ENCODE peak calls at places on chromosomes 2 and 18, in four cellular contexts. C is brain microvascular endothelial cell, M is A549, J is stomach. D is an unnamed sample.

GRCh38 chr2:200393191-200393590 is 86.7 kb downstream of the SPATS2L start:
- DNase-seq in C (no peak), M (no peak), J (no peak), D (no peak)

GRCh38 chr2:1477196-1478040 is 64.2 kb downstream of the TPO start:
- DNase-seq in C (no peak), M (no peak), J (no peak), D (no peak)

GRCh38 chr18:70398076-70398475 is 109.2 kb downstream of the SOCS6 start:
- DNase-seq in C (no peak), M (no peak), J (no peak), D (no peak)

GRCh38 chr2:12296915-12297314 is 419.8 kb upstream of the TRIB2 start:
- DNase-seq in C (no peak), M (no peak), J (no peak), D (no peak)

GRCh38 chr2:43274721-43275120 is 48.3 kb upstream of the ZFP36L2 start:
- DNase-seq in C (no peak), M (no peak), J (no peak), D (no peak)

GRCh38 chr2:217672472-217672871 is 330.3 kb downstream of the TNS1 start:
- DNase-seq in C (no peak), M (no peak), J (no peak), D (no peak)

GRCh38 chr2:231800493-231801091 is 14.3 kb downstream of the COPS7B start:
- DNase-seq in C (peak; percentile 40), M (peak; percentile 49), J (peak; percentile 50), D (no peak)

GRCh38 chr2:173109253-173110188 is 33.9 kb downstream of the MAP3K20 start:
- DNase-seq in C (no peak), M (peak; percentile 77), J (no peak), D (no peak)

GRCh38 chr2:179107737-179108136 is 57.8 kb upstream of the CCDC141 start:
- DNase-seq in C (peak; percentile 14), M (peak; percentile 35), J (no peak), D (no peak)

GRCh38 chr18:35703043-35703688 is 121.6 kb downstream of the GALNT1 start:
- DNase-seq in C (no peak), M (peak; percentile 10), J (no peak), D (no peak)

GRCh38 chr2:86492057-86492456 is 50.9 kb downstream of the KDM3A start:
- DNase-seq in C (no peak), M (no peak), J (no peak), D (no peak)

GRCh38 chr2:214593723-214594122 is 182.9 kb downstream of the VWC2L start:
- DNase-seq in C (peak; percentile 96), M (peak; percentile 69), J (no peak), D (no peak)

GRCh38 chr2:79200762-79201161 is 41.2 kb upstream of the REG3A start:
- DNase-seq in C (no peak), M (no peak), J (no peak), D (no peak)

DNA sequence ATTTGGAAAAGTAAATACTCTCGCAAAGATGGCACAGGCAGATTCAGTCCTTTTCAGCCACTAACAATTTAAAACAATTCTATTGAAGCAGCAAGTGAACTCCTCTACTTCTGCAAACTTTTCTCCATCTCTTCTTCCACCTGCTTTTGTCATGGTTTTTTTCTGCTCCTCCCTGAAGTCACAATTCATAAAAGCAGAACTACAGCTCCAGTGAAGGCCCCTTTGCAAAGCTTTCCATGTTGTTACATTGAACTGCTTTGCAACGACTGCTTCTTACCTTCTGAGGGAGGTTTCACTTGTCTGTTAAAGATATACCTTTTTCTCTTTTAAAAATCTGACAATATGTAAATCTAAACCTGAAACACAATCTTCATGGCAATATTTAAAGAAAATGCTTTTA is 3.7 kb upstream of the SERTAD2 start:
- DNase-seq in C (no peak), M (no peak), J (no peak), D (no peak)
- H3K27ac ChIP-seq in C (no peak overlapping the region), M (no peak overlapping the region), J (peak overlapping the region; percentile 11), D (no peak overlapping the region)

GRCh38 chr2:226337941-226338605 is 461.5 kb downstream of the IRS1 start:
- DNase-seq in C (no peak), M (no peak), J (no peak), D (no peak)
- H3K27ac ChIP-seq in C (no peak overlapping the region), M (no peak overlapping the region), J (peak overlapping the region; percentile 22), D (no peak overlapping the region)

GRCh38 chr18:27656905-27657304 is 471.8 kb upstream of the CHST9 start:
- DNase-seq in C (no peak), M (no peak), J (no peak), D (no peak)
- H3K27ac ChIP-seq in C (no peak overlapping the region), M (no peak overlapping the region), J (no peak overlapping the region), D (no peak overlapping the region)

GRCh38 chr2:6973895-6974545 is 56.8 kb downstream of the RNF144A start:
- DNase-seq in C (no peak), M (no peak), J (no peak), D (peak; percentile 74)
- H3K27ac ChIP-seq in C (no peak overlapping the region), M (no peak overlapping the region), J (no peak overlapping the region), D (no peak overlapping the region)

GRCh38 chr18:820591-821170 is 8.6 kb upstream of the YES1 start:
- DNase-seq in C (no peak), M (no peak), J (no peak), D (no peak)
- H3K27ac ChIP-seq in C (no peak overlapping the region), M (no peak overlapping the region), J (no peak overlapping the region), D (no peak overlapping the region)

GRCh38 chr2:88078624-88079169 is 11.1 kb downstream of the SMYD1 start:
- DNase-seq in C (no peak), M (no peak), J (no peak), D (no peak)
- H3K27ac ChIP-seq in C (no peak overlapping the region), M (no peak overlapping the region), J (no peak overlapping the region), D (no peak overlapping the region)

GRCh38 chr2:159109552-159109951 is 141.1 kb downstream of the TANC1 start:
- DNase-seq in C (no peak), M (no peak), J (no peak), D (no peak)
- H3K27ac ChIP-seq in C (no peak overlapping the region), M (no peak overlapping the region), J (no peak overlapping the region), D (no peak overlapping the region)

GRCh38 chr2:8906208-8906607 is 68.8 kb upstream of the KIDINS220 start:
- DNase-seq in C (peak; percentile 50), M (peak; percentile 12), J (peak; percentile 29), D (peak; percentile 20)
- H3K27ac ChIP-seq in C (no peak overlapping the region), M (no peak overlapping the region), J (no peak overlapping the region), D (no peak overlapping the region)

DNA sequence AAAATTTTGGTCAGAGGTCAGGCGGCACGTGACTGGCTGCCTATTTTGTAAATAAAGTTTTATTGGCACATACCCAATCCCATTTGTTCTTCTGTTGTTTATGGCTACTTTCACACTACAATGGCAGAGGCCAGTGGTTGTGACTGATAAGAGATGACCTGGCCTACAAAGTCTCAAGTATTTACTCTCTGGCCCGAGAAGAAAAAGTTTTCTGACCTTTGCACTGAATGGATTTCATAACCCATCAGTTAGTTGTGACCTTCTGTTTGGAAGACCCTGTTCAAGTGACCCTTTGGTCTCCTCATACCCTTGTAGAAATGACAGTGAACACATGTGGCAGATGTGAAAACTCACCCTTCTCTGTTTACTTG is 121.4 kb upstream of the MGAT5 start:
- DNase-seq in C (no peak), M (no peak), J (no peak), D (no peak)
- H3K27ac ChIP-seq in C (no peak overlapping the region), M (no peak overlapping the region), J (peak overlapping the region; percentile 50), D (no peak overlapping the region)

GRCh38 chr18:37452015-37452414 is 113.6 kb downstream of the CELF4 start:
- DNase-seq in C (no peak), M (no peak), J (no peak), D (no peak)

GRCh38 chr18:37451239-37451825 is 114.3 kb downstream of the CELF4 start:
- DNase-seq in C (no peak), M (no peak), J (no peak), D (no peak)

GRCh38 chr18:37456395-37456794 is 109.2 kb downstream of the CELF4 start:
- DNase-seq in C (no peak), M (no peak), J (no peak), D (no peak)

GRCh38 chr18:37452697-37453385 is 112.8 kb downstream of the CELF4 start:
- DNase-seq in C (no peak), M (no peak), J (no peak), D (no peak)

DNA sequence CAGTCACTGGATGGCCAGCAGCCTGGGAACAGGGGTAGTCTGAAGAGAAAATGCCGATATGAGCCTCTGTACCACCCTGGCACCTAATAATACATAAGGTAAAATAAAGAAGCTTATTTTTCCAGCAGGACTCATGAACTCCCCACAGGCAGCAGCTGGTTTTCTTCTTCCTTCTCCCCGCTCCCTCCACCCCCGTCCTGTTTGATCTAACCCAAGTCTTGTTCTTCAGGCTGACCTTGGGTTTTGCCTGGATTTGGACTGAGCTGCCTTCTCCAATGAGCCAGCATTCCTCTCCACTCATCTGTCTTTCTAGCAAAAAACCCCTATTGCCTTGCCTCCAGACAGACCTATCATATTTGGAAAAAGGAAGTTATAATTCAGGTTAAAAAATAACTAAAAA is 111.8 kb downstream of the CELF4 start:
- DNase-seq in C (no peak), M (no peak), J (no peak), D (no peak)
- H3K27ac ChIP-seq in C (no peak overlapping the region), M (no peak overlapping the region), J (no peak overlapping the region), D (no peak overlapping the region)

D was measured in RWPE1.